ENCODE peak calls at places on chromosomes 1 and 21, in seven cellular contexts. One of them, this sample, is unnamed.
A peak's percentile ranks its signal among the peaks of the same experiment; 100 is the strongest.

GRCh38 chr1:111725192-111725591 is 14.0 kb downstream of the INKA2 start:
- DNase-seq in iris pigment epithelial cell: no peak
- DNase-seq in stimulated activated naive CD8-positive, alpha-beta T cell treated with anti-CD3 and anti-CD28 coated beads, Interleukin-15, Interleukin-2, amounts not matched to agents 100 U/mL and 50 U/mL, for 24 hours: no peak
- DNase-seq in NCI-H226: no peak
- DNase-seq in T-cell: no peak
- DNase-seq in HCEC 1CT: no peak
- DNase-seq in EH: no peak
- DNase-seq in this sample: no peak

GRCh38 chr1:214707306-214708087 is 104.5 kb downstream of the CENPF start:
- DNase-seq in iris pigment epithelial cell: peak; percentile 99
- DNase-seq in stimulated activated naive CD8-positive, alpha-beta T cell treated with anti-CD3 and anti-CD28 coated beads, Interleukin-15, Interleukin-2, amounts not matched to agents 100 U/mL and 50 U/mL, for 24 hours: no peak
- DNase-seq in NCI-H226: no peak
- DNase-seq in EH: peak; percentile 41
- DNase-seq in HCEC 1CT: no peak
- DNase-seq in T-cell: no peak
- DNase-seq in this sample: no peak

GRCh38 chr21:26072891-26073615 is 97.5 kb downstream of the APP start:
- DNase-seq in NCI-H226: peak; percentile 49
- DNase-seq in EH: peak; percentile 83
- DNase-seq in T-cell: no peak
- DNase-seq in stimulated activated naive CD8-positive, alpha-beta T cell treated with anti-CD3 and anti-CD28 coated beads, Interleukin-15, Interleukin-2, amounts not matched to agents 100 U/mL and 50 U/mL, for 24 hours: no peak
- DNase-seq in iris pigment epithelial cell: peak; percentile 94
- DNase-seq in HCEC 1CT: peak; percentile 77
- DNase-seq in this sample: peak; percentile 78

GRCh38 chr21:44869860-44870747 is 3.4 kb downstream of the PTTG1IP start:
- DNase-seq in NCI-H226: peak; percentile 99
- DNase-seq in EH: peak; percentile 97
- DNase-seq in HCEC 1CT: peak; percentile 95
- DNase-seq in stimulated activated naive CD8-positive, alpha-beta T cell treated with anti-CD3 and anti-CD28 coated beads, Interleukin-15, Interleukin-2, amounts not matched to agents 100 U/mL and 50 U/mL, for 24 hours: no peak
- DNase-seq in iris pigment epithelial cell: peak; percentile 98
- DNase-seq in T-cell: no peak
- DNase-seq in this sample: peak; percentile 99

GRCh38 chr1:28437260-28437923 is 67.9 kb downstream of the PHACTR4 start:
- DNase-seq in EH: peak; percentile 93
- DNase-seq in stimulated activated naive CD8-positive, alpha-beta T cell treated with anti-CD3 and anti-CD28 coated beads, Interleukin-15, Interleukin-2, amounts not matched to agents 100 U/mL and 50 U/mL, for 24 hours: no peak
- DNase-seq in T-cell: no peak
- DNase-seq in NCI-H226: peak; percentile 91
- DNase-seq in HCEC 1CT: peak; percentile 80
- DNase-seq in iris pigment epithelial cell: peak; percentile 76
- DNase-seq in this sample: peak; percentile 88

GRCh38 chr21:42855937-42856335 is 23.4 kb downstream of the WDR4 start:
- DNase-seq in HCEC 1CT: no peak
- DNase-seq in EH: no peak
- DNase-seq in NCI-H226: no peak
- DNase-seq in iris pigment epithelial cell: no peak
- DNase-seq in stimulated activated naive CD8-positive, alpha-beta T cell treated with anti-CD3 and anti-CD28 coated beads, Interleukin-15, Interleukin-2, amounts not matched to agents 100 U/mL and 50 U/mL, for 24 hours: no peak
- DNase-seq in T-cell: no peak
- DNase-seq in this sample: no peak

GRCh38 chr1:153919879-153920852 is 2.6 kb downstream of the GATAD2B start:
- DNase-seq in HCEC 1CT: peak; percentile 11
- DNase-seq in iris pigment epithelial cell: peak; percentile 43
- DNase-seq in NCI-H226: peak; percentile 39
- DNase-seq in EH: peak; percentile 59
- DNase-seq in stimulated activated naive CD8-positive, alpha-beta T cell treated with anti-CD3 and anti-CD28 coated beads, Interleukin-15, Interleukin-2, amounts not matched to agents 100 U/mL and 50 U/mL, for 24 hours: no peak
- DNase-seq in T-cell: no peak
- DNase-seq in this sample: peak; percentile 50

GRCh38 chr1:7267493-7267892 is 482.2 kb downstream of the CAMTA1 start:
- DNase-seq in HCEC 1CT: peak; percentile 95
- DNase-seq in NCI-H226: no peak
- DNase-seq in EH: peak; percentile 59
- DNase-seq in iris pigment epithelial cell: peak; percentile 43
- DNase-seq in T-cell: no peak
- DNase-seq in stimulated activated naive CD8-positive, alpha-beta T cell treated with anti-CD3 and anti-CD28 coated beads, Interleukin-15, Interleukin-2, amounts not matched to agents 100 U/mL and 50 U/mL, for 24 hours: no peak
- DNase-seq in this sample: peak; percentile 76

GRCh38 chr21:33666153-33666552 is 23.9 kb downstream of the ITSN1 start:
- DNase-seq in EH: peak; percentile 20
- DNase-seq in HCEC 1CT: no peak
- DNase-seq in iris pigment epithelial cell: peak; percentile 64
- DNase-seq in T-cell: no peak
- DNase-seq in stimulated activated naive CD8-positive, alpha-beta T cell treated with anti-CD3 and anti-CD28 coated beads, Interleukin-15, Interleukin-2, amounts not matched to agents 100 U/mL and 50 U/mL, for 24 hours: no peak
- DNase-seq in NCI-H226: no peak
- DNase-seq in this sample: no peak

GRCh38 chr1:31666290-31666963 is 21.8 kb upstream of the PEF1 start:
- DNase-seq in EH: peak; percentile 43
- DNase-seq in stimulated activated naive CD8-positive, alpha-beta T cell treated with anti-CD3 and anti-CD28 coated beads, Interleukin-15, Interleukin-2, amounts not matched to agents 100 U/mL and 50 U/mL, for 24 hours: no peak
- DNase-seq in T-cell: no peak
- DNase-seq in iris pigment epithelial cell: peak; percentile 30
- DNase-seq in NCI-H226: peak; percentile 90
- DNase-seq in HCEC 1CT: no peak
- DNase-seq in this sample: peak; percentile 34

GRCh38 chr1:79819140-79819539 is 812.6 kb upstream of the ADGRL4 start:
- DNase-seq in iris pigment epithelial cell: no peak
- DNase-seq in T-cell: no peak
- DNase-seq in NCI-H226: no peak
- DNase-seq in EH: no peak
- DNase-seq in HCEC 1CT: no peak
- DNase-seq in stimulated activated naive CD8-positive, alpha-beta T cell treated with anti-CD3 and anti-CD28 coated beads, Interleukin-15, Interleukin-2, amounts not matched to agents 100 U/mL and 50 U/mL, for 24 hours: no peak
- DNase-seq in this sample: no peak

GRCh38 chr1:18962121-18962721 is 5.7 kb upstream of the IFFO2 start:
- DNase-seq in stimulated activated naive CD8-positive, alpha-beta T cell treated with anti-CD3 and anti-CD28 coated beads, Interleukin-15, Interleukin-2, amounts not matched to agents 100 U/mL and 50 U/mL, for 24 hours: no peak
- DNase-seq in HCEC 1CT: no peak
- DNase-seq in EH: peak; percentile 88
- DNase-seq in iris pigment epithelial cell: no peak
- DNase-seq in T-cell: no peak
- DNase-seq in NCI-H226: no peak
- DNase-seq in this sample: no peak

GRCh38 chr1:205013683-205014367 is 29.2 kb upstream of the CNTN2 start:
- DNase-seq in stimulated activated naive CD8-positive, alpha-beta T cell treated with anti-CD3 and anti-CD28 coated beads, Interleukin-15, Interleukin-2, amounts not matched to agents 100 U/mL and 50 U/mL, for 24 hours: no peak
- DNase-seq in HCEC 1CT: no peak
- DNase-seq in iris pigment epithelial cell: peak; percentile 7
- DNase-seq in T-cell: no peak
- DNase-seq in NCI-H226: peak; percentile 43
- DNase-seq in EH: peak; percentile 41
- DNase-seq in this sample: no peak

This sample was measured in ELR.